ENCODE peak calls at places on chromosomes 6 and 20, in five cellular contexts. M is GM23338, J is neuronal stem cell, K is GM12878, Z is MM.1S. X is an unnamed sample.
A peak's percentile ranks its signal among the peaks of the same experiment; 100 is the strongest.

GRCh38 chr6:101662111-101662897 is 268.8 kb downstream of the GRIK2 start:
- DNase-seq in M (no peak), J (no peak), K (no peak), Z (peak; percentile 39), X (no peak)

GRCh38 chr20:17161661-17162410 is 65.0 kb upstream of the PCSK2 start:
- DNase-seq in M (no peak), J (no peak), K (no peak), Z (no peak), X (no peak)

GRCh38 chr6:150987371-150987828 is 121.9 kb downstream of the MTHFD1L start:
- DNase-seq in M (no peak), J (no peak), K (no peak), Z (no peak), X (no peak)

GRCh38 chr6:165469483-165469882 is 160.1 kb upstream of the C6orf118 start:
- DNase-seq in M (no peak), J (no peak), K (no peak), Z (no peak), X (no peak)

GRCh38 chr6:167441653-167442644 is 117.1 kb downstream of the TTLL2 start:
- DNase-seq in M (peak; percentile 98), J (peak; percentile 95), K (no peak), Z (no peak), X (no peak)

GRCh38 chr6:16533210-16533609 is 228.1 kb downstream of the ATXN1 start:
- DNase-seq in M (no peak), J (no peak), K (no peak), Z (no peak), X (no peak)

GRCh38 chr6:43608310-43608763 is 20.7 kb downstream of the GTPBP2 start:
- DNase-seq in M (peak; percentile 92), J (peak; percentile 68), K (peak; percentile 17), Z (peak; percentile 48), X (peak; percentile 62)

GRCh38 chr6:71321344-71321743 is 32.7 kb downstream of the OGFRL1 start:
- DNase-seq in M (no peak), J (no peak), K (no peak), Z (no peak), X (no peak)

GRCh38 chr6:122432816-122433215 is 33.4 kb downstream of the HSF2 start:
- DNase-seq in M (no peak), J (no peak), K (no peak), Z (no peak), X (no peak)

GRCh38 chr6:99741092-99741491 is 134.5 kb downstream of the PRDM13 start:
- DNase-seq in M (no peak), J (no peak), K (no peak), Z (no peak), X (no peak)

GRCh38 chr6:104710543-104711335 is 149.0 kb downstream of the HACE1 start:
- DNase-seq in M (no peak), J (no peak), K (no peak), Z (no peak), X (no peak)

DNA sequence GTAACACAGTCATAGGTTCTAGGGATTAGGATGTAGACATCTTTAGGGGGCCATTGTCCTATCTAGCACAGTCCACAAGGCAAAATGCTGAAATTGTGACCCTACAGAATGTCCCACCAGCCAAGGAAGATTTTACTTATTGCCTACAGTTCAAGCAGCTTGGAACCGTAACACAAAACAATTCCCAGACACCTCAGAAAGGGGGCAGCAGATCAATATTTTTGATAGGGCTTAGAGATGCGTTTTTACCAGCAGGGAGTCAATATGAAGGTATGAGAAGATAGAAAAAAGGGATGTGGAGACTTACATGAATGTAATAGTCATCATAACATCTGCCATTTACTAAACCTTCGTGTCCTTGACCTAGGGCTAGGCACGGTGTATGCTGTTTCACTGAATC is 81.0 kb downstream of the TMEM170B start:
- DNase-seq in M (peak; percentile 53), J (no peak), K (peak; percentile 13), Z (no peak), X (peak; percentile 3)
- H2AFZ ChIP-seq in M (no peak overlapping the region), J (no peak overlapping the region), K (no peak overlapping the region), Z (no peak overlapping the region), X (no peak overlapping the region)

DNA sequence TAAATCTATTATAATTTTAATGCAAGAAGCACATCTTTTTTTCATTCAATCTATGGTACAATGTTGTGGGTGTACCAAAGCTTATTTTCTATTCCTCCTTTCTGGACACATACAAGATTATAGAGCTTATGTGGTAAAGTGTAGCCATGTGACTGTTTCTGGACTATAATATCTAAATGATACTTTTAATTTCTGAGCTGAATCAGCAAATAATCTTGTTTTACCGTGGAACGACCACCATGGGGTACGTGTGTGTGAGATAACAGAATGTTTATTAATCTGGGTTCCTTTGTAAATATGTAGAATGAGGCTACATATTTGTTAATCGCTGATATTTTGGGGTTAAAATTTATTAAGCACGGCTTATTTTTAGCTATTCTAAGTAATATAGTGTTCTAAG is 111.5 kb upstream of the EYS start:
- DNase-seq in M (no peak), J (no peak), K (no peak), Z (no peak), X (no peak)
- H2AFZ ChIP-seq in M (no peak overlapping the region), J (no peak overlapping the region), K (no peak overlapping the region), Z (no peak overlapping the region), X (no peak overlapping the region)

DNA sequence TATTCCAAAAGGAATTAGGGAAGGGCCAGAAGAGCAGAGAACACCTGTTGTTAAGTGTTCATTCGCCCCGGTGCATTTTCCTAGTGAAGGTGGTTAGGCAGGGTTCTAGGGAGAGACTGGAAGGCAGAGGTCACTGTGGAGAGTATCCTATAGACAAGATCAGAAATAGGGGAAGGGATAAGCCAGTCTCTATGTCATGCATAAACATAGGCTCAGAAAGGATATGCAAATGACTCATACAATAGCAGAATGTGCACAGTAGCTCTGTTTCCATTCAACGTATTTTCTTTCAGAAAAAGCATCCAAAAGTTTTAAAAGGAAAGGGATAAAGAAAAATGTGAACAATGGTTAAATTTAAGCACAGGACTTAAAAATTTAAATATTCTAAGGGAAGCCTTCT is 47.4 kb downstream of the BMP6 start:
- DNase-seq in M (no peak), J (no peak), K (no peak), Z (no peak), X (no peak)
- H2AFZ ChIP-seq in M (no peak overlapping the region), J (no peak overlapping the region), K (no peak overlapping the region), Z (no peak overlapping the region), X (no peak overlapping the region)

GRCh38 chr6:132401120-132401940 is at the start of gene MOXD1:
- DNase-seq in M (peak; percentile 78), J (peak; percentile 51), K (no peak), Z (peak; percentile 43), X (no peak)
- H2AFZ ChIP-seq in M (peak within 1 kb of the TSS; percentile 99), J (peak within 1 kb of the TSS; percentile 99), K (peak within 1 kb of the TSS; percentile 73), Z (peak within 1 kb of the TSS; percentile 94), X (no peak within 1 kb of the TSS)

DNA sequence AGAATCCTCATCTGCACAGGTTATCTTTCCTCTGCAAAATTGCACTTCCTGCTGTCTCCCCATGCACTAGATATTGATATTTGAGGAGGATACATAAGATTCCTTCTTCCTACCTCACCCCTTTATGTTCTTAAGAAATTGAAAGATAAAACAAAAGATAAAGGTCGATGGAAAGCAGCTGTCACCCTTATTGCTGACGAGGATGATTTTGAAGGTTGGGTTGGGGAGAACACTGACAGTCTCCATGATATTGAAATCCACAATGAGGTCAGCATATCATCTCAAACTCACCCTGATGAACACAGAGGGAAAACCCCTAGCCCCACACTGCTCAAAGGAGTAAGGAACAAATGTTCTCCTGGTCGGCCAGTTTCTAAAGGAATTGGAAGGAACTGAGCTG is 110.6 kb upstream of the FUT9 start:
- DNase-seq in M (no peak), J (no peak), K (no peak), Z (no peak), X (no peak)
- H2AFZ ChIP-seq in M (no peak overlapping the region), J (no peak overlapping the region), K (no peak overlapping the region), Z (no peak overlapping the region), X (no peak overlapping the region)

DNA sequence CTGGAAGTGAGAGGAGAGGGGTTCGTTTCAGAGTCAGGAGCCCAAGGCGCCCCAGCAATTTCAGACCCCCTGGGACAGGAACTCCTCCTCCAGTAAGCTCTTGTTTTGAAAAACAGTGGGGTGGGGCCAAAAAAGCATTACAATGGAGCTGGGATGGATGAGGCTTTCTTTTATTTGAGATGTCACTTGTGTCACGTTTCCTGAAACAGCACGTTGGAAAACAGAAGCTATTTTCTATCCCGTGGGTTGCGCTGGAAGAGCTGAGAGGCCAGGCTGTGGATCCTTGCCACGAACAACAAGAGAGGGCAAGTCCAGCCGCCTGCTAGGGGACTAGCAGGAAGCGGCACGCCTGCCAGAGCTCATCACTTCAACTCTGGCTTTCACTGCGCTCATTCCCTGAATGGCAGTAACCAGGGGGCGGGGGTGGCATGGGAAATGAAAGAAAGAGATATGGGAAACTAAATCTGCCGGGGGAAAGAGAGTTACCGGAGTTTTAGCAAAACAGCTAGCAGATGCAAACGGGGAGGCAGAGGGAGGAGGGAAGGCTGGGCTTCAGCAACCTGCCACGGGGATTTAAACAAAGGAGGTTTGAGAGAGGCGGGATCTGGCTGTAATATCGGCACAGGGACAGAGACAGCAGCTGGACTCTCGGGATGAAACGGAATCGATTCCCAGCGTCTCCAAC is 34.6 kb downstream of the GCNT2 start:
- DNase-seq in M (peak; percentile 91), J (peak; percentile 58), K (no peak), Z (no peak), X (no peak)
- H2AFZ ChIP-seq in M (no peak overlapping the region), J (peak overlapping the region; percentile 89), K (no peak overlapping the region), Z (no peak overlapping the region), X (no peak overlapping the region)

GRCh38 chr20:23257848-23258746 is 92.5 kb upstream of the NXT1 start:
- DNase-seq in M (no peak), J (no peak), K (no peak), Z (no peak), X (no peak)
- H2AFZ ChIP-seq in M (no peak overlapping the region), J (no peak overlapping the region), K (no peak overlapping the region), Z (no peak overlapping the region), X (no peak overlapping the region)

GRCh38 chr6:46815130-46815529 is 21.9 kb downstream of the MEP1A start:
- DNase-seq in M (no peak), J (no peak), K (no peak), Z (no peak), X (no peak)
- H2AFZ ChIP-seq in M (no peak overlapping the region), J (no peak overlapping the region), K (no peak overlapping the region), Z (no peak overlapping the region), X (no peak overlapping the region)

GRCh38 chr6:90294614-90294988 is 2.0 kb downstream of the BACH2 start:
- DNase-seq in M (peak; percentile 51), J (no peak), K (no peak), Z (peak; percentile 19), X (peak; percentile 83)
- H2AFZ ChIP-seq in M (no peak overlapping the region), J (peak overlapping the region; percentile 86), K (no peak overlapping the region), Z (peak overlapping the region; percentile 72), X (no peak overlapping the region)

X was measured in OCI-LY7.